ENCODE peak calls at places on chromosomes 7 and 10, in nine cellular contexts. H, J, X, B, A, M, G, Z and S are unnamed samples.

GRCh38 chr10:23063387-23064287 is 31.7 kb upstream of the MSRB2 start:
- DNase-seq in B (no peak), Z (no peak), H (no peak), X (peak; percentile 56), J (no peak), M (peak; percentile 76), G (no peak), A (no peak), S (peak; percentile 33)

GRCh38 chr10:100562806-100563293 is 27.1 kb downstream of the HIF1AN start:
- DNase-seq in X (peak; percentile 72), G (no peak), H (no peak), M (peak; percentile 48), J (no peak), B (no peak), Z (no peak), A (peak; percentile 8), S (no peak)

GRCh38 chr7:155860840-155861479 is 48.7 kb upstream of the SHH start:
- DNase-seq in J (peak; percentile 90), A (peak; percentile 53), Z (no peak), G (no peak), X (peak; percentile 71), M (no peak), B (peak; percentile 55), H (no peak), S (no peak)

GRCh38 chr7:26534649-26535482 is 243.2 kb downstream of the SNX10 start:
- DNase-seq in J (no peak), H (no peak), X (no peak), G (no peak), Z (no peak), M (no peak), B (no peak), A (no peak), S (no peak)

GRCh38 chr10:76114556-76114955 is 683.1 kb downstream of the LRMDA start:
- DNase-seq in G (no peak), A (peak; percentile 10), M (no peak), B (no peak), X (no peak), H (no peak), J (no peak), Z (no peak), S (no peak)

GRCh38 chr7:46559194-46559576 is 638.1 kb upstream of the IGFBP3 start:
- DNase-seq in M (no peak), H (no peak), B (no peak), Z (no peak), J (no peak), G (no peak), X (peak; percentile 87), A (no peak), S (no peak)

GRCh38 chr7:122068999-122069398 is 75.0 kb downstream of the AASS start:
- DNase-seq in G (no peak), M (no peak), H (no peak), X (no peak), J (no peak), Z (no peak), B (no peak), A (no peak), S (no peak)

GRCh38 chr10:110857265-110858158 is 14.2 kb upstream of the PDCD4 start:
- DNase-seq in J (peak; percentile 80), X (peak; percentile 78), B (peak; percentile 61), A (peak; percentile 96), Z (peak; percentile 57), M (peak; percentile 60), H (peak; percentile 58), G (peak; percentile 84), S (no peak)

GRCh38 chr10:128751284-128751683 is 625.1 kb upstream of the MKI67 start:
- DNase-seq in Z (no peak), G (no peak), A (no peak), H (no peak), M (no peak), B (no peak), J (no peak), X (peak; percentile 67), S (no peak)

GRCh38 chr10:130631139-130631864 is 495.1 kb downstream of the GLRX3 start:
- DNase-seq in B (no peak), J (peak; percentile 40), G (no peak), H (peak; percentile 57), X (no peak), Z (no peak), A (peak; percentile 36), M (peak; percentile 8), S (no peak)

GRCh38 chr10:1938317-1938716 is 201.0 kb upstream of the ADARB2 start:
- DNase-seq in M (no peak), Z (peak; percentile 54), A (no peak), X (no peak), J (no peak), B (no peak), G (no peak), H (no peak), S (no peak)

DNA sequence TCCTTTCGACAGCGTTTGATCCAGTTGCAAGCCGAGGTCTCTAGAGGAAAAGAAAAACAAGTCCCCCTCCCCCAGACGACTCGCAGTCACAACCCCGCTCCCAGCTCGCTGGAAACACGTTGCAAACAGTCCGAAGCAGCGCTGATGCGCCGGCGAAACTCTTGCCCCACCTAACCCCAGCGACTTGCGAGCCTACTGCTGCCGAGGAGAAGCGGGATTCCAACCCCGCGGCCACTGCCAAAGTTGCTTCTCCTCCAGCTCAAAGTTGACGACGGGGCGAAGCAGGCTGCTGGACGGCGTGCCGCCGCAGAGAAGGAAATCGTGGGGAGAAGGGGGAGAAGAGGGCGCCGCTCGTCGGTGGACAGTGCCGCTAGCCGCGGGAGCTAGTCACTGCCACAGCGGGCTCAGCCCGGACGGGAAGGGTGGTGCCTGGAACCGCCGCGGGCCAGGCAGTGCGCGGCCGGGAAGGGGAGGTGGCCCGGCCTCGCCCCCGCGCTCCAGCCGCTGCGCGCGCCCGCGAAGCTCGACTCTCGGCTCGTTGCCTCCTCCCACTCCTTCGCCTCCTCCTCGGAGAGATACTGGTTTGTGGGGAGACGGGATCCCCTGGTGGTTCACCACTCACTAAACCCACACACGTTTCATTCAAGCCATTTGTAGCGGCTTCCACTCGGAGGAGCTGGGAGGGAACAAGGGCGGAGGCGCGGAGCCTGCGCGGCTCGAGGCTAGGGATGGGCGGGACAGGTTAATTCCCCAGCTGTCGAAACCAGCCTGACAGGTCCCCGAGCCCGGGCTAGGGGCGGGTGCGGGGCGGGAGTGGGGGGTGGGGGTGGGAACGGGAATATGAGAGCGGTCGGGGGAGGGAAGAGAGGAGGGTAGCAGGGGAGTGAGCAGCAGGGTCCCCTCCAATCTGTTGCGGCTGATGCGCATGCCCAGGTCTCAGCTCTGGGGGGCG is at the start of gene GPR37:
- DNase-seq in Z (peak; percentile 91), B (peak; percentile 74), X (peak; percentile 37), J (peak; percentile 66), M (peak; percentile 72), G (peak; percentile 79), H (no peak), A (peak; percentile 55), S (peak; percentile 90)
- TF ChIP-seq CTCF in Z (peak; percentile 31), B (no peak), X (no peak), J (no peak), M (no peak), G (no peak), H (no peak), A (no peak), S (peak; percentile 45)

DNA sequence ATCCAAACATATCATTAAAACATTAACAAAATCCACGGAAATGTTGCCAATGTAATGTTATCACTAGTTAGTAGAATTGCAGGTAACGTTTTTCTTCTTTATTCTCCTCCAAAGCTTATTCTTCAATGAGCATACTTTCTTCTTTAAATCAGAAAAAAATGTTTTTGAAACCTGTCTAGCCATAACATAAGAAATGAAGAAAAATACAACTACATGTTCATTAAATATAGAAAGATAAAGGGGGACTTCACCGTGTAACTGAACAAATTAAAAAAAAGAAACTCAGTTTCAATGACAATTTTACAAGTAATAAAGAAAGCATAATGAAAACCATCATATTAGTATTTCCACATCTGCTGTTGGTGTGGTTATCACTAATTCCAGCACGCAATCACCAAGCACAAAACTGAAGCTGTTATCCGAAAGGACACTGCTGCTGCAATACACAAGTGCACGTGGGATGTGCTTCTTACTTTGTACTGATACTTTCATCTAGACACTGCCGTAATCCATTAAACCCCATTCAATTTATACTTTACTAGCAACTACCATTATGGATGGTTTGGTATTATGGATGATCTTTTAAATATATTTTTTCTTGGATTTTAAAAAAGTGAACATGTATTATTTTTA is 9.6 kb downstream of the ESYT2 start:
- DNase-seq in A (no peak), X (peak; percentile 71), M (peak; percentile 78), J (no peak), B (no peak), H (no peak), Z (no peak), G (no peak), S (no peak)
- H3K27ac ChIP-seq in A (peak overlapping the region; percentile 84), X (no peak overlapping the region), M (peak overlapping the region; percentile 73), J (peak overlapping the region; percentile 85), B (peak overlapping the region; percentile 93), H (peak overlapping the region; percentile 98), Z (no peak overlapping the region), G (no peak overlapping the region), S (no peak overlapping the region)

DNA sequence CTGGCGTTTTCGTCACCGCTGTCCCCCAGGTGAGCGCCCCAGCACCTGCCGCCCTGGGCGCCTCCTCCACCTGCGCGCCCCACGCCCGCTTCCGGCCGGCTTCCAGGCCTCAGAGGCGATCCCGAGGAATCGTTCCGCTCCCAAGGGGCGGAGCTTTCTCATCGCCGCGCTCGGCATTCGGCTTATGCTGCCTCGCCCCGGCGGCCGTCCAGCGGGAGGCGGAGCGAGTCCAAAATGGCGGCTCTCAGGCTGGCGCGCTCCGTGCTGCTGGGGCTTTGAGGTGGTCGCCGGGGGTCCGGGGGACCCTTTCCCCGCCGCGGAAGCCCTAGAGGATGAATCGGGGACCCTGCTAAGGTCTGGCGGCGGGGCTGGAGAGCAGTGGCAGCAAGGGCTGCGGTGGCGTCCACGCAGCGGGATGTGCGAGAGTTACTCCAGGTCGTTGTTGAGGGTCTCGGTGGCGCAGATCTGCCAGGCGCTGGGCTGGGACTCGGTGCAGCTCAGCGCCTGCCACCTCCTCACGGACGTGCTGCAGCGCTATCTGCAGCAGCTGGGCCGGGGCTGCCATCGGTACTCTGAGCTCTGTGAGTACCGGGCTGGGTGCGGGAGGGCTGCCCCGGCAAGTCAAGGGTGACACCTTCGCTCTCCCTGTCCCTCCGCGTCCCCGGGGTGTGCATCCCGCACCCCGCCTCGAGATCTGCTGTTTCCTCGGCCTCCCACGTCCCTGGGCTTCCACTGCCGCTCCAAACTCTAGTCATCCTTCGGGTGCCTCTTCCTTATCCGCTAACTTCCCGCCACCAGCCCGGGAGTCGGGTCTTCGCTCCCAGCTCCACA is at the start of gene TAF3:
- DNase-seq in J (peak; percentile 96), Z (peak; percentile 97), M (peak; percentile 97), X (peak; percentile 89), H (peak; percentile 91), G (peak; percentile 97), B (peak; percentile 96), A (peak; percentile 93), S (peak; percentile 93)
- H3K4me3 ChIP-seq in J (peak within 1 kb of the TSS; percentile 94), Z (peak within 1 kb of the TSS; percentile 99), M (peak within 1 kb of the TSS; percentile 88), X (peak within 1 kb of the TSS; percentile 57), H (peak within 1 kb of the TSS; percentile 83), G (peak within 1 kb of the TSS; percentile 96), B (peak within 1 kb of the TSS; percentile 95), A (peak within 1 kb of the TSS; percentile 95), S (peak within 1 kb of the TSS; percentile 99)

DNA sequence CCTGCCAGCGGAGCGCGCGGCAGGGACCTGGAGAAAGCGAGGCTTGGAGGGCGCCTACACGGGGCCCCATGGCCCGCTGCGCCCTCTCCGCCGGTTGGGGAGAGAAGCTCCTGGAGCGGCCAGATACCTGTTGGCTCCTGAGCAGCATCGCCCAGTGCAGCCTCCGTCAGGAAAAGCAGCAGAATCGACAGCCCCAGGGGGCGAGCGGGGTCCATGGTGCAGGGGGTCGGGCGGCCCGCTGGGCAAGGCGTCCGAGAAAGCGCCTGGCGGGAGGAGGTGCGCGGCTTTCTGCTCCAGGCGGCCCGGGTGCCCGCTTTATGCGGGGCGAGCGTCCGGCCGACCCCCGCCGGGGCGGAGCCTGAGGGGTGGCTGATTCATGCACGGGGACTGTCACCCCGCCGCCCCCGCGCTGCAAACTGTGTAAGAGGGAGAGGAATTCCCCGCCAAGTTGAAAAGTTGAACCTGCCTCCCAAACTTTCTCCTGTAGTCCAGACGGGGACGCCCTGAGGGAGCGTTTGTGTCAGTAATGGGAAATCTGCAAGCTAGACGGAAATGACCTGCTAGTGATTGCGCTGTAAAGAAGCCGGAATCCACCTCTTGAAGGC is at the start of gene TFPI2:
- DNase-seq in Z (no peak), A (peak; percentile 72), M (peak; percentile 23), H (no peak), G (peak; percentile 75), X (peak; percentile 87), J (peak; percentile 23), B (peak; percentile 69), S (no peak)
- TF ChIP-seq CTCF in Z (no peak), A (peak; percentile 14), M (no peak), H (no peak), G (no peak), X (peak; percentile 24), J (no peak), B (no peak), S (no peak)